ENCODE peak calls at places on chromosomes 11 and 22, in eight cellular contexts. K, J, B, A, E, F, R and H are unnamed samples.

GRCh38 chr11:29449280-29450074 is 567.4 kb downstream of the KCNA4 start:
- DNase-seq in K (no peak), J (no peak), B (no peak), A (no peak), E (no peak), F (no peak), R (no peak), H (no peak)

GRCh38 chr11:3989891-3990290 is 104.7 kb upstream of the RRM1 start:
- DNase-seq in K (no peak), J (no peak), B (no peak), A (no peak), E (no peak), F (no peak), R (no peak), H (no peak)

GRCh38 chr11:134367781-134368180 is 36.0 kb downstream of the GLB1L2 start:
- DNase-seq in K (no peak), J (no peak), B (peak; percentile 42), A (no peak), E (no peak), F (no peak), R (no peak), H (no peak)

GRCh38 chr11:37450613-37451012 is 852.6 kb upstream of the RAG2 start:
- DNase-seq in K (no peak), J (no peak), B (no peak), A (no peak), E (no peak), F (peak; percentile 8), R (no peak), H (no peak)

GRCh38 chr11:67500818-67501584 is 4.2 kb downstream of the PITPNM1 start:
- DNase-seq in K (no peak), J (no peak), B (no peak), A (no peak), E (no peak), F (no peak), R (no peak), H (no peak)

GRCh38 chr11:59247535-59248227 is 35.0 kb upstream of the MPEG1 start:
- DNase-seq in K (peak; percentile 45), J (no peak), B (no peak), A (peak; percentile 62), E (no peak), F (peak; percentile 7), R (no peak), H (no peak)

GRCh38 chr22:22246706-22247105 is 2.1 kb downstream of the VPREB1 start:
- DNase-seq in K (no peak), J (no peak), B (no peak), A (no peak), E (no peak), F (no peak), R (no peak), H (no peak)

GRCh38 chr11:48024635-48025071 is 44.3 kb downstream of the PTPRJ start:
- DNase-seq in K (no peak), J (no peak), B (no peak), A (no peak), E (no peak), F (no peak), R (no peak), H (no peak)

GRCh38 chr11:64263021-64263946 is 12.0 kb downstream of the PLCB3 start:
- DNase-seq in K (no peak), J (no peak), B (no peak), A (no peak), E (peak; percentile 63), F (peak; percentile 56), R (no peak), H (no peak)

GRCh38 chr11:48170176-48170839 is 46.3 kb upstream of the OR4B1 start:
- DNase-seq in K (peak; percentile 41), J (no peak), B (no peak), A (no peak), E (peak; percentile 57), F (peak; percentile 35), R (no peak), H (no peak)

GRCh38 chr11:14393889-14394288 is 34.9 kb upstream of the RRAS2 start:
- DNase-seq in K (no peak), J (no peak), B (no peak), A (no peak), E (no peak), F (no peak), R (no peak), H (no peak)

GRCh38 chr11:110077866-110078325 is 15.3 kb upstream of the ZC3H12C start:
- DNase-seq in K (no peak), J (no peak), B (no peak), A (peak; percentile 92), E (peak; percentile 79), F (peak; percentile 78), R (no peak), H (no peak)

GRCh38 chr11:34916810-34917780 is 677 bp downstream of the PDHX start:
- DNase-seq in K (no peak), J (no peak), B (no peak), A (peak; percentile 22), E (peak; percentile 35), F (peak; percentile 30), R (no peak), H (no peak)

GRCh38 chr22:28316014-28316413 is 363.6 kb downstream of the TTC28 start:
- DNase-seq in K (no peak), J (no peak), B (no peak), A (no peak), E (no peak), F (no peak), R (no peak), H (no peak)

GRCh38 chr22:45859231-45860161 is 117.5 kb downstream of the WNT7B start:
- DNase-seq in K (no peak), J (no peak), B (no peak), A (peak; percentile 84), E (peak; percentile 25), F (peak; percentile 21), R (no peak), H (no peak)

GRCh38 chr11:112298535-112298934 is 37.9 kb upstream of the PLET1 start:
- DNase-seq in K (peak; percentile 62), J (no peak), B (no peak), A (no peak), E (no peak), F (no peak), R (no peak), H (no peak)

GRCh38 chr22:50269573-50270301 is 443 bp downstream of the MAPK11 start:
- DNase-seq in K (peak; percentile 62), J (no peak), B (no peak), A (peak; percentile 27), E (no peak), F (peak; percentile 31), R (no peak), H (no peak)

GRCh38 chr11:122746611-122747305 is 91.2 kb downstream of the UBASH3B start:
- DNase-seq in K (no peak), J (no peak), B (no peak), A (no peak), E (no peak), F (no peak), R (no peak), H (no peak)

GRCh38 chr22:48361099-48361639 is 1466.5 kb downstream of the BRD1 start:
- DNase-seq in K (no peak), J (no peak), B (no peak), A (no peak), E (no peak), F (no peak), R (no peak), H (no peak)

GRCh38 chr11:44564653-44565007 is 833 bp upstream of the CD82 start:
- DNase-seq in K (no peak), J (peak; percentile 86), B (peak; percentile 94), A (peak; percentile 60), E (peak; percentile 65), F (peak; percentile 84), R (peak; percentile 53), H (no peak)

GRCh38 chr11:130396965-130397364 is 31.4 kb downstream of the ADAMTS8 start:
- DNase-seq in K (no peak), J (no peak), B (no peak), A (no peak), E (no peak), F (no peak), R (no peak), H (no peak)

GRCh38 chr22:20763630-20764029 is 10.3 kb upstream of the SERPIND1 start:
- DNase-seq in K (no peak), J (no peak), B (no peak), A (no peak), E (no peak), F (no peak), R (no peak), H (no peak)

DNA sequence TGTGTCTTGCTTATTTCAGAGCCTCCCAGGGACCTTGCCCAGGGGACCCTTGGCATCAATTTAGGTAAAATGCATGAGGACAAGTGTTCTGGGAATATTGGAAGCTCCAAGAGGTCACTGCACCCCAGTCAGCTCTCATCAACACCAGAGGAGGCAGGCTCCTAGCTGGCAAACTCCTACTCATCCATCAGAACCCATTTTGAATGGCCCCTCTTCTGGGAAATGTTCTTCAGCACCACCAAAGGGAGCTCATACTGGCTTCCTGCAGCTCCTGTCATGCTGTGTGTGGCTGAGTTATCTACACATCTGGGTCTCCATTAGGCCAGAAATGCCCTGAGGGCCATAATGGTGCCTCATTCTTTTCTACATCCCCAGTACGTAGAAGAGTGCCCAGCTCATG is 17.7 kb downstream of the LRRC10B start:
- DNase-seq in K (no peak), J (no peak), B (no peak), A (no peak), E (no peak), F (no peak), R (no peak), H (no peak)
- H3K27me3 ChIP-seq in K (no peaks in the 10 kb centered on the region), J (no peaks in the 10 kb centered on the region), B (peaks cover 18% of the 10 kb centered on the region), A (no peaks in the 10 kb centered on the region), E (peaks cover 26% of the 10 kb centered on the region), F (peaks cover 95% of the 10 kb centered on the region), R (peaks cover 88% of the 10 kb centered on the region), H (peaks cover 56% of the 10 kb centered on the region)

DNA sequence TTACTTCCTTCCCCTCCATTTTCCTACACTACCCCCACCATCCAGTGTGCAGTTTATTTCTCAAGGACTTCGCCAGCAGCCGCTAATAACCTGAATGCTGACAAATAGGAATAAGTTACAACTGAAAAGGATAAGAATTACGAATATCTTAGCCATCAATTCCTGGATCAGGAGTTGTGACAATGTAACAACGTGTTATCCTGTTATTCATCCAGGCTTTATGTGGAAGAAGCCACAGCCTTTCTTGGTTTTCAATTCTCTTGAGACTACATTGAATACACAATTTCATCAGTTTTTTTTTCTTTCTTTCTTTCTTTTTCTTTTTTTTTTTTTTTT is 5.8 kb downstream of the HBG1 start:
- DNase-seq in K (no peak), J (no peak), B (no peak), A (no peak), E (no peak), F (no peak), R (no peak), H (no peak)
- H3K4me3 ChIP-seq in K (no peak overlapping the region), J (no peak overlapping the region), B (no peak overlapping the region), A (no peak overlapping the region), E (no peak overlapping the region), F (no peak overlapping the region), R (no peak overlapping the region), H (no peak overlapping the region)

GRCh38 chr22:37932821-37933578 is 20.4 kb downstream of the C22orf23 start:
- DNase-seq in K (no peak), J (peak; percentile 43), B (peak; percentile 74), A (no peak), E (no peak), F (no peak), R (no peak), H (no peak)
- TF ChIP-seq CTCF in K (no peak), J (no peak), B (no peak), A (no peak), E (no peak), F (no peak), R (no peak), H (no peak)

GRCh38 chr11:1572200-1573076 is at the start of gene DUSP8:
- DNase-seq in K (peak; percentile 94), J (peak; percentile 83), B (peak; percentile 96), A (peak; percentile 70), E (peak; percentile 77), F (peak; percentile 84), R (peak; percentile 48), H (peak; percentile 34)
- H3K27me3 ChIP-seq in K (no peaks in the 10 kb centered on the region), J (no peaks in the 10 kb centered on the region), B (no peaks in the 10 kb centered on the region), A (peaks cover 16% of the 10 kb centered on the region), E (peaks cover 14% of the 10 kb centered on the region), F (peaks cover 24% of the 10 kb centered on the region), R (peaks cover 25% of the 10 kb centered on the region), H (peaks cover 3% of the 10 kb centered on the region)